ENCODE peak calls at places on chromosomes 4 and X, in six cellular contexts. E, M, J, Y, R and D are unnamed samples.

GRCh38 chr4:7411896-7412585 is 22.7 kb downstream of the PSAPL1 start:
- DNase-seq in E (no peak), M (no peak), J (no peak), Y (no peak), R (no peak), D (no peak)

GRCh38 chr4:73499996-73500765 is 18.6 kb downstream of the AFM start:
- DNase-seq in M (no peak), J (no peak), E (no peak), R (peak; percentile 18), Y (no peak), D (no peak)

GRCh38 chr4:147480891-147481576 is at the start of gene EDNRA:
- DNase-seq in Y (no peak), R (peak; percentile 54), J (peak; percentile 60), E (no peak), M (no peak), D (no peak)

GRCh38 chrX:150148749-150149672 is 210.7 kb upstream of the EOLA2 start:
- DNase-seq in M (no peak), R (peak; percentile 8), J (peak; percentile 13), E (no peak), Y (no peak), D (no peak)

GRCh38 chr4:109815151-109816081 is at the start of gene GAR1:
- DNase-seq in R (peak; percentile 94), J (peak; percentile 87), M (peak; percentile 85), E (peak; percentile 90), Y (peak; percentile 84), D (peak; percentile 77)

GRCh38 chr4:156884183-156884582 is 87.4 kb downstream of the PDGFC start:
- DNase-seq in Y (no peak), J (no peak), M (no peak), E (no peak), R (no peak), D (no peak)

GRCh38 chr4:2222838-2223237 is 19.1 kb downstream of the HAUS3 start:
- DNase-seq in R (no peak), E (no peak), M (no peak), Y (no peak), J (no peak), D (no peak)

GRCh38 chrX:34300871-34301270 is 168.8 kb upstream of the FAM47A start:
- DNase-seq in M (no peak), E (no peak), Y (peak; percentile 1), J (peak; percentile 1), R (peak; percentile 65), D (no peak)

GRCh38 chrX:110600745-110601310 is 194.8 kb downstream of the CHRDL1 start:
- DNase-seq in J (peak; percentile 1), Y (no peak), R (no peak), E (no peak), M (no peak), D (no peak)

GRCh38 chr4:53128959-53129358 is 236.9 kb downstream of the SCFD2 start:
- DNase-seq in J (peak; percentile 36), Y (peak; percentile 47), R (peak; percentile 68), E (peak; percentile 12), M (no peak), D (no peak)

GRCh38 chrX:77556276-77556675 is 109.1 kb downstream of the FGF16 start:
- DNase-seq in M (no peak), E (no peak), J (no peak), Y (no peak), R (no peak), D (no peak)

GRCh38 chr4:39044947-39045734 is 12.9 kb upstream of the TMEM156 start:
- DNase-seq in M (no peak), E (no peak), R (peak; percentile 33), Y (no peak), J (peak; percentile 17), D (no peak)

GRCh38 chr4:727576-727975 is 21.9 kb downstream of the PCGF3 start:
- DNase-seq in M (no peak), Y (no peak), J (no peak), E (no peak), R (peak; percentile 44), D (no peak)

GRCh38 chr4:26088433-26088928 is 174.5 kb downstream of the SMIM20 start:
- DNase-seq in M (no peak), J (peak; percentile 95), Y (no peak), R (peak; percentile 38), E (no peak), D (no peak)

GRCh38 chr4:174209296-174209695 is 74.2 kb downstream of the FBXO8 start:
- DNase-seq in J (no peak), Y (no peak), M (no peak), R (peak; percentile 24), E (no peak), D (no peak)

GRCh38 chrX:106484233-106484632 is 127.5 kb upstream of the RADX start:
- DNase-seq in J (no peak), Y (no peak), M (no peak), E (no peak), R (no peak), D (no peak)

GRCh38 chr4:4555916-4556315 is 14.1 kb upstream of the STX18 start:
- DNase-seq in J (peak; percentile 84), R (peak; percentile 72), M (no peak), Y (no peak), E (no peak), D (no peak)

GRCh38 chrX:45274576-45274975 is 73.9 kb upstream of the DIPK2B start:
- DNase-seq in J (no peak), E (no peak), Y (no peak), R (peak; percentile 19), M (no peak), D (no peak)

GRCh38 chr4:1246111-1246881 is 2.6 kb downstream of the CTBP1 start:
- DNase-seq in Y (no peak), E (no peak), J (no peak), M (no peak), R (no peak), D (no peak)

GRCh38 chr4:154626793-154627484 is 14.5 kb upstream of the FGG start:
- DNase-seq in J (peak; percentile 9), E (no peak), Y (peak; percentile 32), R (peak; percentile 39), M (no peak), D (no peak)

GRCh38 chr4:100849319-100849718 is 331.5 kb upstream of the EMCN start:
- DNase-seq in R (no peak), E (peak; percentile 21), J (no peak), Y (peak; percentile 61), M (peak; percentile 81), D (no peak)

GRCh38 chrX:119067023-119067739 is 5.6 kb upstream of the CT47C1 start:
- DNase-seq in E (peak; percentile 53), R (peak; percentile 74), J (peak; percentile 42), M (peak; percentile 2), Y (peak; percentile 37), D (no peak)

GRCh38 chrX:107355533-107355932 is 93.9 kb upstream of the FRMPD3 start:
- DNase-seq in Y (no peak), R (no peak), E (no peak), M (no peak), J (no peak), D (no peak)

GRCh38 chr4:158799013-158799770 is 30.4 kb downstream of the FNIP2 start:
- DNase-seq in J (no peak), R (no peak), Y (no peak), E (no peak), M (no peak), D (no peak)

GRCh38 chrX:107135076-107135964 is 16.7 kb upstream of the RBM41 start:
- DNase-seq in M (no peak), Y (no peak), R (peak; percentile 69), J (peak; percentile 29), E (no peak), D (no peak)

GRCh38 chr4:15649914-15650545 is 5.1 kb downstream of the FBXL5 start:
- DNase-seq in Y (peak; percentile 50), E (peak; percentile 10), J (peak; percentile 39), M (no peak), R (peak; percentile 63), D (peak; percentile 37)

GRCh38 chrX:123849096-123849495 is 10.8 kb upstream of the XIAP start:
- DNase-seq in Y (no peak), J (no peak), R (no peak), E (no peak), M (no peak), D (no peak)

GRCh38 chr4:128715616-128716015 is 93.9 kb upstream of the JADE1 start:
- DNase-seq in R (peak; percentile 30), Y (no peak), E (no peak), J (peak; percentile 88), M (no peak), D (no peak)

GRCh38 chrX:136198678-136199243 is 51.4 kb downstream of the FHL1 start:
- DNase-seq in Y (no peak), E (no peak), M (no peak), J (no peak), R (no peak), D (no peak)

GRCh38 chrX:69503228-69503834 is 795 bp upstream of the NALF2 start:
- DNase-seq in Y (peak; percentile 51), E (peak; percentile 61), J (no peak), M (peak; percentile 50), R (peak; percentile 50), D (no peak)

GRCh38 chrX:3939967-3940610 is 226.6 kb upstream of the PRKX start:
- DNase-seq in J (no peak), M (no peak), R (peak; percentile 29), E (no peak), Y (no peak), D (no peak)

GRCh38 chr4:15400911-15401671 is 26.7 kb upstream of the C1QTNF7 start:
- DNase-seq in Y (no peak), J (peak; percentile 94), M (no peak), E (no peak), R (peak; percentile 90), D (peak; percentile 47)